ENCODE peak calls at places on chromosomes 12 and 14, in five cellular contexts. O, Z, P, F and A are unnamed samples. For H3K36me3, the result is how much of the 10 kb centered on the place peaks cover.

GRCh38 chr12:53327435-53328042 is 6.1 kb upstream of the AAAS start:
- DNase-seq in O (no peak), Z (peak), P (no peak), F (no peak), A (no peak)

GRCh38 chr14:92886337-92886736 is 36.6 kb upstream of the CHGA start:
- DNase-seq in O (no peak), Z (no peak), P (no peak), F (no peak), A (no peak)

GRCh38 chr14:79279645-79280399 is 931.5 kb downstream of the DIO2 start:
- DNase-seq in O (peak), Z (no peak), P (peak), F (no peak), A (peak)

GRCh38 chr12:113190761-113191160 is 5.2 kb downstream of the RITA1 start:
- DNase-seq in O (peak), Z (no peak), P (no peak), F (peak), A (peak)

GRCh38 chr12:123384318-123384993 is 524 bp downstream of the KMT5A start:
- DNase-seq in O (no peak), Z (peak), P (no peak), F (no peak), A (no peak)

GRCh38 chr14:65850429-65851145 is 438.1 kb downstream of the FUT8 start:
- DNase-seq in O (no peak), Z (no peak), P (no peak), F (no peak), A (peak)

GRCh38 chr12:55188974-55189556 is 31.8 kb upstream of the OR10A7 start:
- DNase-seq in O (peak), Z (no peak), P (no peak), F (peak), A (peak)

GRCh38 chr14:104372390-104373054 is 207.0 kb upstream of the C14orf180 start:
- DNase-seq in O (no peak), Z (peak), P (no peak), F (no peak), A (no peak)

GRCh38 chr14:35252485-35252884 is 39.7 kb upstream of the PSMA6 start:
- DNase-seq in O (no peak), Z (no peak), P (no peak), F (no peak), A (no peak)
- H3K4me3 ChIP-seq in O (no peak), Z (no peak), P (no peak), F (no peak), A (no peak)

GRCh38 chr12:13067322-13067721 is 23.1 kb downstream of the FAM234B start:
- DNase-seq in O (no peak), Z (no peak), P (no peak), F (no peak), A (no peak)
- H3K36me3 ChIP-seq in O (under half), Z (half or more), P (under half), F (under half), A (under half)

DNA sequence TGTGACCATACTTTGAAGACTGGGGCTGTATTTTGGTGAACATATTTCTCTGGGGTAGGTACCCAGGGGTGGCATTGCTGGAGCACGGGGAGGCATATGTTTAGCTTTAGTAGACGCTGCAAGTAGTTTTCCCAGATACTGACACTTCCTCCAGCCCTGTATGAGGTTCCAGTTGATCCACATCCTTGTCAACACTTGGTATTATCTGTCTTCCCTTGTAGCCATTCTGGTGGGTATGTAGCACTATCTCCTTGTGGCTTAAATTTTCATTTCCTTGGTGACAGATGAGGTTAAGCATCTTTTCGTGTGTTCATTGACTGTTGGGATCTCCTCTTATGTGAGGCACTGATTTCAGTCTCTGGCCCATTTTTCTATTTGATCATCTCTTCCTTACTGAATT is 179.1 kb downstream of the PHETA1 start:
- DNase-seq in O (no peak), Z (no peak), P (no peak), F (no peak), A (no peak)
- H3K4me3 ChIP-seq in O (no peak), Z (no peak), P (no peak), F (no peak), A (no peak)

GRCh38 chr12:117165342-117165741 is 24.9 kb downstream of the FBXO21 start:
- DNase-seq in O (no peak), Z (no peak), P (no peak), F (no peak), A (no peak)
- H3K36me3 ChIP-seq in O (under half), Z (half or more), P (half or more), F (under half), A (under half)

DNA sequence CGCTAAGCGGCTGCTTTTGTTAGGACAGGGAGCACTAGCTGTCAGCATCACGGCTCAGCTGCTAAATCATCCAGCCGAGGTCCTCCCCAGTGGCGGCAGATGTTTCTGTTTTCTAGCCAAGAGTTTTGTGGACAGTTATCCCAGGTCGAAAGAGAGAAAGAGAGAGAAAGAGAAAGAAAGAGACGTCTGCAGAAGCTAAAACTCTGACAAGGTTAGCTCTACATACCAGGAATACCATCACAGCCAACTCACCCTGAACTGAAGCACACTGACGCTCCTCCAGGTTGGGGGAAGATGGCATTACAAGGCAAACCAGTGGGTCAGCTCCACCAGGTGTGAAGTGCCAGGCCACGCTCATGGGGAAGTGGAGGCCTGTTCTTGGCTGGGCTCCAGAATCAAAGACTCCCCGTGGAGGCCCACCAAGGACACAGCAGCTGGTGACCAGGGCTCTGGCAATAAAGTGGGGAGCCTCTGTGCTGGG is 64.9 kb upstream of the DICER1 start:
- DNase-seq in O (no peak), Z (peak), P (no peak), F (peak), A (peak)
- H3K4me3 ChIP-seq in O (no peak), Z (no peak), P (no peak), F (no peak), A (no peak)

GRCh38 chr12:128802756-128803155 is 21.0 kb downstream of the SLC15A4 start:
- DNase-seq in O (no peak), Z (peak), P (no peak), F (no peak), A (no peak)
- H3K36me3 ChIP-seq in O (under half), Z (half or more), P (half or more), F (under half), A (under half)

DNA sequence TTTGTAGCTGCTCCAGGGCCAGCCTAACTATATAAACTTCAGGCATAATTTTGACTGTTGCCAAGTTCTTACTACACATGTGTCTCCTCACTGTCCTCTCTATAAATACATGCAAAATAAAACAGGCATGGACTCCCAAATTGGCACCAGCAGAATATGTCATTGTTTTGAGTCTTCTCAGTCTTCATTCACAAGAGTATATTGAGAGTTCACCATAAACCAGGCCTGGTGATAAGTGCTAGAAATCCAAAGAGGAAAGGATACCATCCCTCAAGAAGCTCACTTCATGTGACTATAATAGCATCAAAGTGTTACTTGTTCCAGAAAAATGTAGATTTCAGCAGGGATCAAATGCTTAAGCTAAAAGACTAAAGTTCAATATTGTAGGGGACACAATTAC is 13.7 kb downstream of the GPR19 start:
- DNase-seq in O (no peak), Z (no peak), P (no peak), F (no peak), A (no peak)
- H3K4me3 ChIP-seq in O (no peak), Z (no peak), P (no peak), F (no peak), A (no peak)